ENCODE peak calls at places on chromosomes 5 and 9, in five cellular contexts. L is K562, Y is HCT116, K is H1, W is GM12878. P is an unnamed sample. For H3K4me1, the result is how much of the 10 kb centered on the place peaks cover.

GRCh38 chr5:72597456-72597948 is 90.3 kb upstream of the ZNF366 start:
- DNase-seq in L (peak), Y (no peak), K (no peak), W (no peak), P (no peak)

GRCh38 chr9:2613730-2614271 is 7.8 kb upstream of the VLDLR start:
- DNase-seq in L (no peak), Y (no peak), K (no peak), W (no peak), P (peak)

GRCh38 chr5:16866795-16867584 is 69.1 kb downstream of the MYO10 start:
- DNase-seq in L (no peak), Y (no peak), K (peak), W (no peak), P (no peak)

GRCh38 chr5:137630972-137631370 is 104.9 kb downstream of the KLHL3 start:
- DNase-seq in L (no peak), Y (no peak), K (no peak), W (no peak), P (no peak)

GRCh38 chr9:111831371-111832108 is 36.8 kb upstream of the SHOC1 start:
- DNase-seq in L (no peak), Y (no peak), K (no peak), W (no peak), P (no peak)

GRCh38 chr9:112755059-112755458 is 4.5 kb downstream of the SNX30 start:
- DNase-seq in L (no peak), Y (no peak), K (no peak), W (no peak), P (no peak)

GRCh38 chr9:130315446-130316226 is 50.1 kb downstream of the HMCN2 start:
- DNase-seq in L (no peak), Y (no peak), K (no peak), W (no peak), P (no peak)

GRCh38 chr9:90296539-90296938 is 346.1 kb downstream of the DIRAS2 start:
- DNase-seq in L (no peak), Y (no peak), K (no peak), W (no peak), P (no peak)

GRCh38 chr5:136020383-136021015 is 8.3 kb upstream of the TGFBI start:
- DNase-seq in L (peak), Y (peak), K (no peak), W (no peak), P (no peak)

DNA sequence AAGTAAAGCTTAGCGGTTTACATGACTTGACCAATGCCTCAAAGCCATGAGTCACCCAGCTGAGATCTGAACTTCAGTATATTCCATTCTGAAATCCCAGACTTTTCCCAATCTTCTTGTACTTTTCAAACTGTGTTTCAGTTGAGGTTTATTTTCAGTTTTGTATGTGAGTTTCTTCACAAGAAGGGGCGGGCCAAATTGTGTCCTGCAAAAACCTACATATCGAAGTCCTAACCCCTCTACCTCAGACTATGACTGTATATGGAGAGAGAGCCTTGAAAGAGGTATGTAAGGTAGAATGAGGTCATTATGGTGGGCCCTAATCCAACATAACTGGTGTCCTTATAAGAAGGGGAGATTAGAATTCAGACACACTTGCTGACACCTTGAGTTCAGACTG is 665 bp upstream of the TLR4 start:
- DNase-seq in L (no peak), Y (no peak), K (no peak), W (no peak), P (no peak)
- H3K9ac ChIP-seq in L (no peak), Y (no peak), K (no peak), W (no peak), P (no peak)

DNA sequence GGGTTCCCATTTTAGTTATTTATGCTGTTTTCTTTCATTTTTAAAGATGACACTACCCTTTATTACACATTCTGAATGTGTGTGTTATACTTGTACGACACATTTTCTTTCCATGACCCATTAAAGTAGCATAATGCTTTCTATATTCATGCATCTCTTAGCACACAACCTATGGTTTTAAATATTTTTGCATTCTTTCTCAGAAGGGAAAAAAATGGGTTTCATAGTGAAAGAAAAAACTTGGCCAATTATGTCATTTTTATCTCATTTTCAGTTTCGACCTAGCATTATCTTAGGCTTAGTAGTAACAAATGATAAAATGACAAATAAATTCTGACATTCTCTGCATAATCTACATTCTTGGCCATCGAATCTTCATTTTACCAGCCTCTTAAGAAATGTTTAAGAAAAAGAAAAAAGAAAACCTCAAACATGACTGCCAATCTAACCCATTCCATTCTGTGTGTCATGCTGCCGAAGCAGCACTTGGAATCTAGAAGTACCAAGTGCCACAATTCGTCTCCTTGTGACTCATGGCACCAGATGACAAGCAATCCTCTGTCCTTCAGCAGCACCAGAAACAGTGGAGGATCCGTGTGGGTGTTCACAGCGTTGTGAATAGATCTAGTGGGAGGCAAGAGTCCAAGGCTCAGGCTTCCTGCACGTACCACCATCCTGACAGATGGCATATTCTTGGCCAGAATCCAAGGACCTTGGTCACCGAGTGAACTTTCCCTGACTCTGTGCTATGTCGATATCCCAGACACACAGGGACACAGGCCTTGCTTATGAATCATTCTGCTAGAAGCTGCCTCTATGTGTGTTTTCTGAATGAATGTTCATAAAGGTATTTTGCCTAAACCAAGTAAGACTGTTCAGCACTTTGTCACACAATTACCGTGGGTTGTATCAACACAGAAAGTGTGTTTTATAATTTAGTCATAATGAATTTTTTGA is 502.7 kb downstream of the NR2F1-AS1 start:
- DNase-seq in L (no peak), Y (peak), K (no peak), W (peak), P (no peak)
- TF ChIP-seq ZNF274 in L (no peak), Y (no peak), K (no peak), W (no peak), P (no peak)

GRCh38 chr5:76546497-76547102 is 76.6 kb downstream of the F2RL2 start:
- DNase-seq in L (no peak), Y (no peak), K (no peak), W (peak), P (no peak)
- H3K4me1 ChIP-seq in L (under half), Y (under half), K (under half), W (under half), P (under half)

DNA sequence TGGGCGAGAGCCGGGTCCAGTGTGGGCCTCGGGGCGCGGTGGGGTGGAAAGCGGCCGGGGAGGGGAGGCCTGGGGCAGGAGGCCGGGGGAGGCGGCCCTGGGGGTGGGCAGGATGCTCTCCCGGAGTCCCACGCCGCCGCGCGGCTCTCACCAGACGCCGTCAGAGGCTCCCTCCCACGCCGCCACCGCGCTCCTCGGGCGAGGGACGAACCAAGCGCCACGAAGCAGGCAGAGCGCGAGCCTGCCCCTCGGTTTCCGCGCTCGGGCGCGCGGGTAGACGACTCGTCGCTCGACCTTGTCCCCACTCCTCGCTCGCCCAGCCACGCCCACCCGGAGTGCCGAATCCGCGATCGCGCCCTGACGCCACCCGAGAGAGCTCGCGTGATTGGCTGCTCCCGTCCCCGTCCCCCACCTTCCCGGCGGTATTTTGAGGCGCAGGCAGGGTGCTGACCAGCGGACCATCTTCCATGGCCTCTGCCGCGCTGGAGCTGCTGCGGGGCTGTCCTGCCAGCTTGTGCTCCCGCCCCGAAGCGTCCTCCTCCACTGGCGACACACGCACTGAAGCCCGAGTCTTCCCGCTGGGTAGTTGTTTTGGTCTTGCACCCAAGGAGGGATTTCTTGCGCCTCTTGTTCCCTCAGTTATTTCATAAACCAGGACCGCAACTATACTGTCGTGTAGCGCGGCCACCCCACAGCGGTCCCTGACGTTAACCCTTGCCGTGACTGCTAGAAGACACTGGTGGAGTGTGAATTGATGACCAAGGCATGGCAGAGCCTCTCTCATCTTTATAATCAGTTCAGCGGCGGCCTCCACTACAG is at the start of gene GNE:
- DNase-seq in L (peak), Y (peak), K (peak), W (peak), P (peak)
- H3K9ac ChIP-seq in L (peak), Y (peak), K (peak), W (peak), P (peak)

GRCh38 chr5:87872986-87873385 is 395.7 kb downstream of the TMEM161B start:
- DNase-seq in L (no peak), Y (no peak), K (no peak), W (no peak), P (no peak)

GRCh38 chr5:87877495-87877894 is 391.1 kb downstream of the TMEM161B start:
- DNase-seq in L (no peak), Y (no peak), K (no peak), W (no peak), P (no peak)

GRCh38 chr5:87877023-87877422 is 391.6 kb downstream of the TMEM161B start:
- DNase-seq in L (no peak), Y (no peak), K (no peak), W (no peak), P (no peak)

GRCh38 chr5:87876616-87877015 is 392.0 kb downstream of the TMEM161B start:
- DNase-seq in L (no peak), Y (no peak), K (no peak), W (no peak), P (no peak)
- TF ChIP-seq ZNF274 in L (no peak), Y (no peak), K (no peak), W (no peak), P (no peak)

DNA sequence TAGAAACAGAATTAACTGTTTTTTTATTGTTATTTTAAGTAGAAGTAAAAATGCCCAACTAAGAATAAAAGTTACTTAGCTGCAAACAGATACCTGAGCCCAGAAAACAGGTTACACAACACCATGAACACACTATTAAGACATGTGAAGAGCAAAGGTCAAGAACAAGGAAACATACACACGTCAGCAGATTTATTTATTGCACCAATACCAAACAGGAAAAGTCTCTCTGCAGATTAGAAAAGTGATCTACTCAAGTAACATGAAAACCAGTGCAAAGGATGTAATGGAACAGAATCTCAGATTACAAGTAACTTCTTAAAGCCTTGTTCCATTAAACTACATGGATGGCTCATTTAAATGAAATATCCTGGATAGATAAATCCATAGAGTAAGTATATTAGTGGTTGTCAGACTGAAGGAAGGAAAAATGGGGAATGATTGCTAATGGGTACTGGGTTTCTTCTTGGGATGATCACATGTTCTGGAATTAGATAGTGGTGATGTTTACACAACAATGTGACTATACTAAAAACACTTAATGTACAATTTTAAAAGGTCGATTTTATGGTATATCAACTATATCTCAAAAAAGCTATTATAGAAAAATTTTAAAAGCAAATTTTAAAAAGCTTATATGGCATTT is 6.1 kb downstream of the SAR1B start:
- DNase-seq in L (no peak), Y (no peak), K (no peak), W (no peak), P (no peak)
- H3K4me1 ChIP-seq in L (under half), Y (under half), K (under half), W (under half), P (under half)

GRCh38 chr5:77631166-77631582 is 7.3 kb downstream of the OTP start:
- DNase-seq in L (no peak), Y (no peak), K (no peak), W (peak), P (no peak)

GRCh38 chr5:77627869-77628674 is 10.4 kb downstream of the OTP start:
- DNase-seq in L (no peak), Y (no peak), K (peak), W (no peak), P (no peak)

GRCh38 chr5:77630246-77631165 is 8.0 kb downstream of the OTP start:
- DNase-seq in L (no peak), Y (peak), K (peak), W (no peak), P (no peak)

GRCh38 chr5:77629553-77630245 is 8.8 kb downstream of the OTP start:
- DNase-seq in L (no peak), Y (no peak), K (peak), W (no peak), P (no peak)

DNA sequence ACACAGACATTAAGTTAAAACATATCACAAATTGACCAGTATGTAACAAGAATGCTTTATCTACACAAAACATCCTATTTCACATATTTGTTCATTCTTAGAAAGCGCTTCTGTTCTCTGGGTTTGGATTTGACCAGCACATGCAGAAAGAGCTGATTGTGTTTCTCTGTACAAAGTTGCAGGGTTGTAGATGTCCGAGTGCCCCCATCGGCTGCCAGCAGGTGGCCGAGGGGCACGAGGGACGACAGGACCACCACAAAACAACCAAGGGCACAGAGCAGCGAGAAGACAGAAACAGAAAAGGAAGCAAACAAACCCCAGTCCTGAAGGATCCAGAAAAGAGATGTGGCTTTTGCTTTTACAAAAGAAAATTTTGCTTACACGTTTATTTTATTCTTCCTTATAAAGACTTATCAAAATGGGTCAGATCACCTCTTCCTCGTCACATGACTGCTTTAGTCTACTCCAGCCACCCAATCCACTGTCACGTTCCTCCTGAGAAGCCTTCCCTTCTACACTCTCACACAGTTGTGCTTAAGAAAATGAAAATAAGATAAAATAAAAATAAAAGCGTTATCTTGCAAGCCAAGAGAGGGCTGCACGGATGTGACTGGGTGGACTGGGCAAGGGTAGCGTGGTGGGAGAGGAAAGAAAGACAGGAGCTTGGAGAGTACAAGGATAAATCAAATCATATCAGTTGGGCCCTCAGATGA is 9.5 kb downstream of the OTP start:
- DNase-seq in L (no peak), Y (no peak), K (peak), W (no peak), P (no peak)
- H3K9ac ChIP-seq in L (no peak), Y (no peak), K (no peak), W (no peak), P (no peak)

GRCh38 chr9:73553295-73553694 is 401.6 kb downstream of the ANXA1 start:
- DNase-seq in L (no peak), Y (no peak), K (no peak), W (no peak), P (no peak)

GRCh38 chr9:73558471-73558870 is 406.8 kb downstream of the ANXA1 start:
- DNase-seq in L (no peak), Y (no peak), K (no peak), W (no peak), P (no peak)
- TF ChIP-seq ZNF274 in L (no peak), Y (no peak), K (no peak), W (no peak), P (no peak)

DNA sequence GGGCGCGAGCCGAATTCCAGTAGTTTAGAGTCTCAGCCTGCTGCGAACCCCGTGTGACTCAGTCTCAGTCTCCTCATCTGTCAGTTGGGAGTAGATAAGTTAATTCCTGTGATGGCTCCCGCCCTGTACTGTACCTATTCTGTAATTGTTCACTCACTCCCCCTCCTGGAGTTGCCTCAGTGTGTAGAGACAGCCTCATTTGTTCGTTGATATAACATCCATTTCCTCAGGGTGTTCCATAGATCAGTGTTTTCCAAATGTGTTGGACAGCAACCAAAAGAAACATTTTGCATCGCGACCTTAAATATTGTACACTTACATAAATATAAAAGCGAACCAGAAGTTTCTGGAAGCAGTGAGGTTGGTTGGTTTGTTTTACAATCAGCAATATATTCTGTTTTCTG is 680 bp downstream of the NFX1 start:
- DNase-seq in L (no peak), Y (peak), K (no peak), W (no peak), P (no peak)
- H3K4me1 ChIP-seq in L (under half), Y (under half), K (under half), W (under half), P (under half)